ENCODE peak calls at places on chromosomes 6 and 20, in eight cellular contexts. R is HepG2, J is stomach, B is ovary, M is K562, D is SK-N-SH, G is H1, P is sigmoid colon. Q is an unnamed sample.

GRCh38 chr6:117531758-117532276 is 49.3 kb downstream of the DCBLD1 start:
- DNase-seq in R (no peak), J (no peak), B (no peak), M (no peak), D (no peak), G (no peak), P (no peak), Q (no peak)

GRCh38 chr6:40640591-40641293 is 53.6 kb upstream of the LRFN2 start:
- DNase-seq in R (no peak), J (no peak), B (peak), M (no peak), D (no peak), G (no peak), P (no peak), Q (no peak)

GRCh38 chr20:48619126-48620101 is 208.4 kb downstream of the PREX1 start:
- DNase-seq in R (no peak), J (no peak), B (no peak), M (no peak), D (peak), G (no peak), P (peak), Q (no peak)

GRCh38 chr6:80535914-80536565 is 429.6 kb downstream of the BCKDHB start:
- DNase-seq in R (no peak), J (no peak), B (no peak), M (no peak), D (no peak), G (no peak), P (no peak), Q (no peak)

GRCh38 chr6:85364354-85364753 is 85.5 kb upstream of the NT5E start:
- DNase-seq in R (no peak), J (no peak), B (no peak), M (no peak), D (no peak), G (no peak), P (no peak), Q (peak)

GRCh38 chr6:55578537-55579363 is at the start of gene HMGCLL1:
- DNase-seq in R (no peak), J (no peak), B (no peak), M (no peak), D (peak), G (peak), P (peak), Q (peak)

GRCh38 chr6:8110117-8110721 is 7.9 kb upstream of the EEF1E1 start:
- DNase-seq in R (no peak), J (no peak), B (no peak), M (no peak), D (no peak), G (no peak), P (no peak), Q (no peak)

GRCh38 chr20:48759631-48760245 is 68.1 kb downstream of the PREX1 start:
- DNase-seq in R (no peak), J (no peak), B (no peak), M (no peak), D (no peak), G (no peak), P (no peak), Q (no peak)

GRCh38 chr20:23659989-23660837 is 22.5 kb upstream of the CST3 start:
- DNase-seq in R (peak), J (no peak), B (no peak), M (peak), D (no peak), G (no peak), P (peak), Q (no peak)

GRCh38 chr6:107928984-107929383 is 29.0 kb downstream of the SEC63 start:
- DNase-seq in R (no peak), J (no peak), B (no peak), M (no peak), D (no peak), G (no peak), P (no peak), Q (no peak)

GRCh38 chr6:136783021-136783420 is 9.3 kb downstream of the MAP3K5 start:
- DNase-seq in R (no peak), J (no peak), B (no peak), M (no peak), D (no peak), G (no peak), P (no peak), Q (no peak)

GRCh38 chr6:144351338-144351737 is 66.2 kb downstream of the UTRN start:
- DNase-seq in R (no peak), J (no peak), B (no peak), M (no peak), D (no peak), G (no peak), P (no peak), Q (no peak)

GRCh38 chr6:23174781-23175361 is 605.5 kb downstream of the HDGFL1 start:
- DNase-seq in R (no peak), J (no peak), B (no peak), M (no peak), D (no peak), G (no peak), P (no peak), Q (peak)

GRCh38 chr6:138909975-138910374 is 78.1 kb downstream of the REPS1 start:
- DNase-seq in R (no peak), J (no peak), B (no peak), M (no peak), D (no peak), G (no peak), P (no peak), Q (no peak)

GRCh38 chr6:74780831-74781230 is 425.0 kb downstream of the COL12A1 start:
- DNase-seq in R (no peak), J (no peak), B (no peak), M (no peak), D (no peak), G (no peak), P (no peak), Q (no peak)

GRCh38 chr6:30361661-30362060 is 16.7 kb downstream of the RPP21 start:
- DNase-seq in R (no peak), J (no peak), B (no peak), M (no peak), D (no peak), G (no peak), P (no peak), Q (no peak)

GRCh38 chr6:100447900-100448700 is 16.6 kb downstream of the SIM1 start:
- DNase-seq in R (no peak), J (no peak), B (no peak), M (no peak), D (no peak), G (no peak), P (no peak), Q (no peak)

GRCh38 chr6:52820198-52820597 is 16.6 kb upstream of the GSTA1 start:
- DNase-seq in R (no peak), J (no peak), B (no peak), M (no peak), D (no peak), G (no peak), P (no peak), Q (no peak)

GRCh38 chr20:22861231-22861980 is 173.7 kb upstream of the SSTR4 start:
- DNase-seq in R (no peak), J (no peak), B (no peak), M (no peak), D (no peak), G (no peak), P (no peak), Q (no peak)

GRCh38 chr6:135902756-135903331 is 51.3 kb downstream of the PDE7B start:
- DNase-seq in R (no peak), J (no peak), B (no peak), M (no peak), D (no peak), G (no peak), P (no peak), Q (no peak)

GRCh38 chr20:32241807-32242206 is 34.1 kb downstream of the POFUT1 start:
- DNase-seq in R (no peak), J (no peak), B (no peak), M (no peak), D (no peak), G (no peak), P (no peak), Q (no peak)

GRCh38 chr6:154479388-154480143 is 30.9 kb downstream of the CNKSR3 start:
- DNase-seq in R (no peak), J (no peak), B (no peak), M (peak), D (no peak), G (no peak), P (no peak), Q (no peak)

GRCh38 chr6:157240059-157240959 is 83.0 kb downstream of the TMEM242 start:
- DNase-seq in R (peak), J (no peak), B (peak), M (peak), D (no peak), G (no peak), P (peak), Q (no peak)

GRCh38 chr20:21513181-21513663 is 642 bp downstream of the NKX2-2 start:
- DNase-seq in R (no peak), J (no peak), B (no peak), M (no peak), D (peak), G (no peak), P (no peak), Q (no peak)

GRCh38 chr6:94041930-94042724 is 622.8 kb upstream of the EPHA7 start:
- DNase-seq in R (no peak), J (no peak), B (no peak), M (no peak), D (no peak), G (no peak), P (no peak), Q (no peak)

GRCh38 chr6:14540859-14541540 is 423.4 kb downstream of the CD83 start:
- DNase-seq in R (no peak), J (no peak), B (no peak), M (no peak), D (peak), G (no peak), P (no peak), Q (no peak)

GRCh38 chr6:124433369-124434064 is 528.7 kb upstream of the RNF217 start:
- DNase-seq in R (no peak), J (no peak), B (no peak), M (no peak), D (no peak), G (no peak), P (no peak), Q (no peak)

GRCh38 chr6:7468382-7469081 is 72.9 kb upstream of the DSP start:
- DNase-seq in R (no peak), J (no peak), B (peak), M (peak), D (peak), G (no peak), P (no peak), Q (peak)

GRCh38 chr6:34817337-34817910 is 25.5 kb downstream of the BLTP3A start:
- DNase-seq in R (no peak), J (no peak), B (no peak), M (no peak), D (no peak), G (no peak), P (no peak), Q (no peak)

GRCh38 chr20:61436674-61437279 is 184.7 kb downstream of the CDH4 start:
- DNase-seq in R (no peak), J (no peak), B (no peak), M (no peak), D (no peak), G (peak), P (no peak), Q (no peak)

GRCh38 chr6:132687306-132687705 is 26.5 kb downstream of the VNN1 start:
- DNase-seq in R (no peak), J (no peak), B (no peak), M (no peak), D (no peak), G (no peak), P (no peak), Q (peak)

GRCh38 chr6:14454467-14454763 is 336.8 kb downstream of the CD83 start:
- DNase-seq in R (no peak), J (no peak), B (no peak), M (peak), D (no peak), G (no peak), P (no peak), Q (no peak)

GRCh38 chr6:135812085-135812526 is 39.4 kb upstream of the PDE7B start:
- DNase-seq in R (no peak), J (no peak), B (no peak), M (no peak), D (no peak), G (no peak), P (peak), Q (peak)

GRCh38 chr20:33074675-33075074 is 4.8 kb upstream of the BPIFB4 start:
- DNase-seq in R (no peak), J (no peak), B (no peak), M (no peak), D (no peak), G (no peak), P (no peak), Q (no peak)

GRCh38 chr20:63741676-63742380 is 2.3 kb downstream of the SLC2A4RG start:
- DNase-seq in R (no peak), J (no peak), B (peak), M (peak), D (no peak), G (no peak), P (peak), Q (no peak)

GRCh38 chr6:14066782-14067406 is 50.7 kb upstream of the CD83 start:
- DNase-seq in R (peak), J (no peak), B (no peak), M (peak), D (peak), G (no peak), P (no peak), Q (peak)

GRCh38 chr20:44212792-44213191 is 2.2 kb upstream of the OSER1 start:
- DNase-seq in R (no peak), J (no peak), B (no peak), M (no peak), D (no peak), G (no peak), P (no peak), Q (no peak)

GRCh38 chr6:14453712-14454466 is 336.3 kb downstream of the CD83 start:
- DNase-seq in R (no peak), J (no peak), B (no peak), M (no peak), D (no peak), G (no peak), P (no peak), Q (no peak)

GRCh38 chr6:130946076-130946475 is 117.0 kb downstream of the EPB41L2 start:
- DNase-seq in R (no peak), J (no peak), B (no peak), M (no peak), D (no peak), G (no peak), P (no peak), Q (no peak)

DNA sequence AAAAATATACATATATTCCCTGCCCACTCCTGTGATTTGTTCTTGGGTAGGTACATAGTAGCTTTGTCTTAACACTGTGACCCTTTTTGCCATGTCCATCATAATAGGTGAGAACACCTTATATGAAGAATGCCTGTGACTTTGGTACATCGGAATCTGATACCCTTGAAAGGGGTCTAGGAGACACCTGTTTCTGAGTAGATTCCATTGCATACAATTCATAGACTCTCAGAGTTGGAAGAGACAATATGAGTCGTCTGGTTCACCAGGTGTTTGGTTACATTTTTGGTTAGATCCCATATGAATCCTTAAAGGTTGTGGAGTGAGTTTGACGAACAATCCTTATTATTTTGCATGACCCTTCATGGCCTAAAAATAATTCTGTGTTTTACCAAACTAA is 36.3 kb downstream of the RNF144B start:
- DNase-seq in R (no peak), J (no peak), B (no peak), M (no peak), D (no peak), G (no peak), P (no peak), Q (no peak)
- TF ChIP-seq EP300 in R (no peak), J (no peak), B (no peak), M (no peak), D (no peak), G (no peak), P (no peak), Q (no peak)

DNA sequence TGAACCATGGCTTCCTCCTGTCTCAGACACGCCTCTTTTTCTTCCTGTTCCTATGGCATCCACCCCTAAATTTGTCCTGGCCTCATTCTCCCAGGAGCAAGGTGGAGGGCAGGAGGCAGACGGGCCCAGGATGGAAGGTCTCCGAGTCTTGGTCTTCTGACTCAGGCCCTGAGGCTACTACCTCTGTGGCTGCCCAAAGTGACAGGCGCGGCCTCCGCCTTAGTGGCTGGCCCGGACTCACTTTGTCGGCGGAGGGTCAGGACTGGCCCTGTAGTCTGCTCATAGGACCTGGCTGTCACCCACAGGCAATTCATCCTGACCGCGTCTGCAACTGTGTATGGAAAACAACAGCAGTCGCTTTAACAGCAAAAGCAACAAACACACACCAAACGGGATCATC is 263.1 kb upstream of the SUPT3H start:
- DNase-seq in R (no peak), J (no peak), B (no peak), M (no peak), D (no peak), G (no peak), P (no peak), Q (no peak)
- TF ChIP-seq EP300 in R (no peak), J (no peak), B (no peak), M (no peak), D (no peak), G (no peak), P (no peak), Q (no peak)

GRCh38 chr20:51012357-51012756 is 10.6 kb downstream of the KCNG1 start:
- DNase-seq in R (no peak), J (no peak), B (no peak), M (no peak), D (no peak), G (no peak), P (no peak), Q (no peak)

GRCh38 chr20:51017313-51017712 is 5.6 kb downstream of the KCNG1 start:
- DNase-seq in R (no peak), J (no peak), B (no peak), M (no peak), D (no peak), G (no peak), P (no peak), Q (no peak)

GRCh38 chr20:51013577-51014330 is 9.2 kb downstream of the KCNG1 start:
- DNase-seq in R (no peak), J (no peak), B (no peak), M (no peak), D (no peak), G (no peak), P (no peak), Q (no peak)

GRCh38 chr20:51016521-51016920 is 6.4 kb downstream of the KCNG1 start:
- DNase-seq in R (no peak), J (no peak), B (no peak), M (no peak), D (no peak), G (no peak), P (no peak), Q (no peak)

DNA sequence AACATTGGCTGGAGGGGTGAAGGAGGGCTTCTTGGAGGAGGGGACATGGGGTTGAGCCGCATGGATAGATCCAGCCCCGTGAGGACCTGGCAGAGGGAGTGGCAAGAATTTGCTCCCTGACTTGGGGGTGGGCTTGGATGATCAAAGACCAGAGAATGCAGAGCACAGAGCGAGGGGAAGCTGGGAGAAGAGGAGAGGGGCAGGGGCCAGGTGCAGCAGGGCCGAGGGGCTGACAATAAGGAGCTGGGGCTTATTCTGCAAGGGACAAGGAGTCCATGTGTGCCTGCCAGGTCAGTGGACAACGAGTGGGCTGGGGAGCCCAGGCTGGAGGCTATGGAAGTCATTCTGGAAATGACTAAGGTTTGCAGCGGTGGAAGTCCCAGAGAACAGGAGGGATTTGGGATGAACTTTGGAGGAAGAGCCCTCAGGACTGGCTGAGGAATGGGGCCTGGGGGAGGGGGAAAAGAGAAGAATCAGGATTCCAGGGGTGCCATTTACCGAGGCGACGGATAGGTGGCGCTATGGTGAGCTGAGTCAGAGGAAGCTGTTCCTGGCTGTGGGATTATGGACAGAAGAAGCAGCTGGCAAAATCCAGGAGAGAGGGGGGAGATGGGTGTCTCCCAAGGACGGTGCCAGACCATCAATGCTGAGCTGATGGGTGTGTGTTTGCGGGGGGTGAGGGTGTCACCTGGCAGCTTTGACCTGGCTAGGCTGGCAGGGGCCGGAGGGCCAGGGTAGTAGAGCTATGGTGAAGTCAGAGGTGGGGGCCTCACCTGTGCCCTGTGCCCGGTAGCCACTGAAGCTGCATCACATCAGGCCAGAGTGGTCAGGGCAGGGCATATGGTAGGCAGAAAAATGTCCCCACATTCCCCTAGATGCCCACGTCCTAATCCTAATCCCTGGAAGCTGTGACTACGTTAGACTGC is 7.8 kb downstream of the KCNG1 start:
- DNase-seq in R (peak), J (peak), B (no peak), M (peak), D (peak), G (no peak), P (no peak), Q (peak)
- TF ChIP-seq EP300 in R (no peak), J (no peak), B (no peak), M (no peak), D (no peak), G (no peak), P (no peak), Q (no peak)

DNA sequence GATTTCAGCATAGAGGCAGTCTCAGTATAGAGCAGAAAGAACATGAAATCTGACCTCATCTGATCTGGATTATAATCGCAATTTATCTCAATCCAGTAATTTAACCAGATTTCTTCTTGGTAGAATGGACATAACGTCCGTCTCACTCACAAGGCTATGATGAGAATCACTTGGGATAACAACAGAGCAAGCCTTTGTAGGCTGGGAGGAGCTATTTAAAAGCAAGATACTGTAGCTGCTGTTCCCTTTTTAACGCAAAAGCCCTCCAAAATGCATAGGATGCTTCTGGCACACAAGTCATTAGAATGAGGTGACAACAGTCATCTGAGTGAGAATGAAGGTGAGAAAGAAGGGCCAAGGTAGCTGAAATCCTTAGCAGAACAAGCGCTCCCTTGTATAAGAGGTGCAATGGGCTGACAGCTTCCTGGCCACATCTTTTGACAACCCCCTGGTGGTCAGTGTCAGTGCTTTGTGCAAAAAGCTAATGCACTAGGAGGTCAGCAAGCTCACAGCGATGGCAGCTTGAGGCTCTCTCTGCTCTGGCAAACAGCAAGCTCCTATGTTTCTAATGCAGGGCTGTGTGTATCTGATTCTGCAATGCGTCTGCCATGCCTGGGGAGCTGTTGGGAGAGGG is 16.4 kb downstream of the METTL24 start:
- DNase-seq in R (peak), J (no peak), B (no peak), M (peak), D (peak), G (no peak), P (no peak), Q (peak)
- TF ChIP-seq EP300 in R (no peak), J (no peak), B (no peak), M (no peak), D (no peak), G (no peak), P (no peak), Q (no peak)

Q was measured in A549.